ENCODE peak calls at places on chromosomes 2 and 18, in four cellular contexts. S, G, A and H are unnamed samples. For H3K36me3 and H3K27me3, the result is how much of the 10 kb centered on the place peaks cover.

GRCh38 chr2:74532222-74532621 is 2.5 kb downstream of the HTRA2 start:
- DNase-seq in G (no peak), A (no peak), S (no peak), H (no peak)

GRCh38 chr18:49970288-49970687 is 157.0 kb upstream of the ACAA2 start:
- DNase-seq in S (no peak), A (no peak), G (no peak), H (no peak)

GRCh38 chr2:101476605-101477208 is 1.8 kb upstream of the RFX8 start:
- DNase-seq in S (no peak), G (no peak), A (no peak), H (no peak)

GRCh38 chr18:10376735-10377134 is 77.7 kb upstream of the APCDD1 start:
- DNase-seq in S (no peak), G (peak), A (no peak), H (no peak)

GRCh38 chr18:26806224-26806623 is 59.3 kb downstream of the AQP4 start:
- DNase-seq in G (no peak), S (no peak), A (no peak), H (no peak)

GRCh38 chr2:197211881-197212342 is 98.7 kb downstream of the ANKRD44 start:
- DNase-seq in A (no peak), S (no peak), G (no peak), H (no peak)

GRCh38 chr2:101655941-101656422 is 41.5 kb upstream of the MAP4K4 start:
- DNase-seq in S (no peak), G (no peak), A (no peak), H (no peak)

GRCh38 chr18:34370704-34371405 is 146.1 kb upstream of the NOL4 start:
- DNase-seq in S (no peak), A (no peak), G (no peak), H (no peak)

GRCh38 chr2:161427413-161428239 is 11.5 kb downstream of the TBR1 start:
- DNase-seq in S (peak), G (no peak), A (peak), H (peak)

GRCh38 chr18:46754661-46755292 is 2.1 kb downstream of the ST8SIA5 start:
- DNase-seq in G (no peak), A (no peak), S (no peak), H (peak)

GRCh38 chr2:195498176-195498575 is 158.8 kb upstream of the SLC39A10 start:
- DNase-seq in S (peak), A (no peak), G (no peak), H (peak)

GRCh38 chr2:240250150-240250984 is 109.9 kb upstream of the OTOS start:
- DNase-seq in A (peak), S (peak), G (no peak), H (peak)

GRCh38 chr2:14781148-14781547 is 148.6 kb downstream of the LRATD1 start:
- DNase-seq in A (no peak), G (no peak), S (no peak), H (no peak)

GRCh38 chr2:60356346-60356745 is 197.1 kb downstream of the BCL11A start:
- DNase-seq in S (no peak), A (no peak), G (no peak), H (no peak)

GRCh38 chr2:120949027-120949956 is 213.6 kb downstream of the GLI2 start:
- DNase-seq in G (no peak), A (no peak), S (peak), H (peak)

GRCh38 chr2:237693281-237694039 is 66.1 kb downstream of the LRRFIP1 start:
- DNase-seq in A (no peak), S (peak), G (no peak), H (no peak)

GRCh38 chr2:150630587-150631235 is 143.2 kb upstream of the RND3 start:
- DNase-seq in S (no peak), A (no peak), G (no peak), H (no peak)

GRCh38 chr2:37599688-37600525 is 71.5 kb downstream of the CDC42EP3 start:
- DNase-seq in S (no peak), G (no peak), A (no peak), H (no peak)

GRCh38 chr2:12950957-12951656 is 234.4 kb downstream of the TRIB2 start:
- DNase-seq in A (no peak), G (no peak), S (no peak), H (no peak)

GRCh38 chr18:7601936-7602335 is 34.8 kb downstream of the PTPRM start:
- DNase-seq in A (no peak), S (no peak), G (no peak), H (no peak)

GRCh38 chr2:169107645-169108044 is 38.3 kb downstream of the DHRS9 start:
- DNase-seq in S (no peak), A (no peak), G (no peak), H (no peak)

GRCh38 chr2:8312861-8313768 is 368.7 kb upstream of the ID2 start:
- DNase-seq in S (peak), A (no peak), G (no peak), H (no peak)

GRCh38 chr18:2111456-2111855 is 459.8 kb downstream of the METTL4 start:
- DNase-seq in G (no peak), S (no peak), A (no peak), H (no peak)

GRCh38 chr2:45119855-45120254 is 110.6 kb upstream of the SIX2 start:
- DNase-seq in S (no peak), A (no peak), G (no peak), H (no peak)

GRCh38 chr2:179460530-179460929 is 195.9 kb upstream of the SESTD1 start:
- DNase-seq in A (no peak), G (no peak), S (no peak), H (no peak)

GRCh38 chr18:76461692-76462325 is 33.2 kb downstream of the ZNF516 start:
- DNase-seq in G (no peak), A (no peak), S (no peak), H (peak)

GRCh38 chr18:45910405-45911023 is 56.6 kb downstream of the EPG5 start:
- DNase-seq in G (peak), S (peak), A (no peak), H (peak)

GRCh38 chr18:40957533-40958070 is 997.4 kb upstream of the PIK3C3 start:
- DNase-seq in A (no peak), G (no peak), S (no peak), H (peak)

GRCh38 chr2:12486205-12487118 is 230.3 kb upstream of the TRIB2 start:
- DNase-seq in A (no peak), S (no peak), G (no peak), H (no peak)

GRCh38 chr18:74778191-74778847 is 180.6 kb downstream of the ZNF407 start:
- DNase-seq in A (no peak), S (no peak), G (no peak), H (no peak)

GRCh38 chr2:110732422-110733413 is at the start of gene ACOXL:
- DNase-seq in G (no peak), S (peak), A (no peak), H (peak)
- H3K4me3 ChIP-seq in G (peak), S (peak), A (peak), H (peak)

GRCh38 chr18:55233850-55234249 is 274.6 kb upstream of the CCDC68 start:
- DNase-seq in G (no peak), A (no peak), S (no peak), H (no peak)

GRCh38 chr18:55236150-55236931 is 277.1 kb upstream of the CCDC68 start:
- DNase-seq in A (no peak), S (no peak), G (peak), H (no peak)

GRCh38 chr18:55232506-55232905 is 273.2 kb upstream of the CCDC68 start:
- DNase-seq in S (no peak), G (no peak), A (no peak), H (no peak)

GRCh38 chr18:55235094-55235461 is 275.8 kb upstream of the CCDC68 start:
- DNase-seq in G (no peak), A (no peak), S (no peak), H (no peak)

DNA sequence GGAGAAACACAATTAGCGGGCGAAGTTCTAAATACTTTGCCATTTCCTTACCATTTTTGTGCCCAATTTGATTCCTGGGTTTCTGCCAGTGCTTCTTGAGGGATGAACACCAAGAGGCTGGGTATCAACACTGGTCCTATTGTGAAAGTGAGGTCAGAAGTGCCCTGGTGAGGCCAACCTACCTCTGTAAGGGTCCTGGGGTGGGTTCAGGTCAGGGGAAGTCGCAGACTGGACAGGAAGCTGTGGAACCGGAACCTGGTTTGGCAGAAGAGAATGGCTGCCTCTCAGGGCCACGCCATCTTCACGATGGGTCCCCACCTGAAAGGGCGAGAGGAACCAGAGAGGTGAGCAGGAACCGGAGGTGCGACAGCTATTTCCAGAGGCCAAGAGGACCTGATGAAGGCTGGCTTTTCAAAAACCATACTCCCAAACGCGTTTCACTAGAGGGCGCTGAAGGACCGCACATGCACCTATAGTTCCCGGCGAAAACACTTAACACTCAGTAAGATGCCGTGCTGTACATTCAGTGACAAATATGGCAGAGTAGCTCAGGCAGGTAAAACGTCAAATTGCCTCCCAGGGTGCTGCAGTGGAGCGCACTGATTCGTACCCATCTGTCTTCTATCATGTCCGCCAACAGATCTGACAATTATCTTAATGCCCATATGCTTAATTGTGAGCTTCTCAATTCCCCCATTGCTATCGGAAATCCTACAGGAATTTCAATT is 275.3 kb upstream of the CCDC68 start:
- DNase-seq in A (peak), G (peak), S (peak), H (peak)
- H3K36me3 ChIP-seq in A (under half), G (under half), S (under half), H (under half)

DNA sequence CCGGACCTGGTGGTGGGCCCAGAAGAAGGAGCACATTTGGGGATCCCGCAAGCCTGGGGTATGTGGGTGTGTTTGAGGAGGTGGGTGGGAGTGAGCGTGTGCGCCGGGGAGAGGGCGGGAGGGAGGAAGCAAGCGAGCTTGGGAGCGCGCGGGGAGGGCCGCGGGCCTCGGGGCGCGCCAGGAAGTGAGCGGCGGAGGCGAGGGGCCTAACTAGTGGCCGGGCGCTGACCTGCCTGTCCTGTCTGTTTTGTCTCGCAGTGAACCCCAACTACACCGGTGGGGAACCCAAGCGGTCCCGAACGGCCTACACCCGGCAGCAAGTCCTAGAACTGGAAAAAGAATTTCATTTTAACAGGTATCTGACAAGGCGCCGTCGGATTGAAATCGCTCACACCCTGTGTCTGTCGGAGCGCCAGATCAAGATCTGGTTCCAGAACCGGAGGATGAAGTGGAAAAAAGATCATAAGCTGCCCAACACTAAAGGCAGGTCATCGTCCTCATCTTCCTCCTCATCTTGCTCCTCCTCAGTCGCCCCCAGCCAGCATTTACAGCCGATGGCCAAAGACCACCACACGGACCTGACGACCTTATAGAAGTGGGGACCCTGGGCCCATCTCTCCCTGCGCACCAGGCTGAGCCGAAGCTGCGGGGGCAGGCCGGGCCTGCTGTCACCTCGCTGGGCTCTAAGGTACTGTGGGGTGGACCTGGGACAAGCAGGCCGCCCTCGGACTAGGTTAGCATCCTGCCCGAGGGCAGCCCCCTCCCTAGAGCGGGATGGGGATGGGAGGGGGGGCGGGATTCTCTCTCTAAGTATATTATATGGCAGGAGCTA is 1.2 kb downstream of the HOXD4 start:
- DNase-seq in A (no peak), G (no peak), S (no peak), H (peak)
- H3K27me3 ChIP-seq in A (under half), G (half or more), S (under half), H (half or more)

GRCh38 chr2:64276417-64277095 is 132.3 kb upstream of the PELI1 start:
- DNase-seq in G (no peak), A (no peak), S (no peak), H (peak)
- H3K4me3 ChIP-seq in G (no peak), A (no peak), S (no peak), H (no peak)

DNA sequence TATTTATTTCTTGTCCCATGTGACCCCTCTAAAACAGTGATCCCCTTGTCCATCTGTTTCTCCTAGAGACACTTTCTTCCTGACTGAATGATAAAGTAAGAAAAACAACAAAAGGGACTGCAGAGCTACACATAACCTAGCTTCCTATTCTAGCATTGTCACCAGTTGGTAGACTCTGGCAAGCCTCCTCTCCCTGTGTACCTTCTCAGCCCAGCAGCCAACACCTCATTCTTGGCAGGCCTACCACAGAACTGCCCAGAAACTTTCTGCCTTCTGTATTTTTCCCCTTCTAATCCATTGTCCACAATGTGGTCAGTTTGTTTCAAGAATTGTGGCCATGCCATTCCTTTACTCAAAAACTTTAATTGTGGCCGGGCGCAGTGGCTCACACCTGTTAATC is 13.4 kb downstream of the SMC6 start:
- DNase-seq in G (no peak), S (no peak), A (no peak), H (no peak)
- H3K36me3 ChIP-seq in G (half or more), S (under half), A (under half), H (under half)

DNA sequence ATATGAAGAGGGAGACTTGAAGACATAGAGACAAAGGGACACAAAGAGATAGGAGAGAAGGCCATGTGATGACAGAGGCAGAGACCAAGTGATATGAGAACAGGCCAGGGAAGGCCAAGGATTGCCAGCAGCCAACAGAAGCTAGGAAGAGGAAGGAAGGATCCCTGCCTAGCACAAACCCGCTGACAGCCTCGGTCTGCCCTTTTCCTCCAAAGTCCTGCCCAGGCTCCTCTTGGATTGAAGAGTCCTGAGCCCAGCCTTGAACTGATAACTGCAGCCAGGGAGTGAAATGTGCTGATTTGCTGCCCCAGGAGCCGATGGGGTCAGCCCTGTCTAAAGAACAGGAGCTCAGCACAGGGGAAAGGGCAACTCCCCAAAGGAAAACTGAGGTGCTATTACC is 76.6 kb downstream of the MCFD2 start:
- DNase-seq in A (no peak), S (no peak), G (no peak), H (no peak)
- H3K27me3 ChIP-seq in A (under half), S (under half), G (under half), H (under half)

GRCh38 chr2:190535586-190535985 is 1.1 kb upstream of the NEMP2 start:
- DNase-seq in S (no peak), G (no peak), A (no peak), H (no peak)
- H3K4me3 ChIP-seq in S (peak), G (peak), A (peak), H (no peak)

GRCh38 chr2:105357122-105357521 is 19.8 kb downstream of the C2orf49 start:
- DNase-seq in S (no peak), A (no peak), G (no peak), H (no peak)
- H3K36me3 ChIP-seq in S (under half), A (under half), G (half or more), H (under half)

GRCh38 chr2:236570081-236570979 is 705 bp downstream of the ACKR3 start:
- DNase-seq in A (no peak), G (no peak), S (no peak), H (no peak)
- H3K27me3 ChIP-seq in A (under half), G (under half), S (under half), H (under half)

GRCh38 chr2:170504820-170505145 is 210.4 kb upstream of the SP5 start:
- DNase-seq in S (peak), G (no peak), A (no peak), H (no peak)
- H3K4me3 ChIP-seq in S (no peak), G (no peak), A (no peak), H (no peak)